ENCODE peak calls at places on chromosomes 16 and 17, in seven cellular contexts. One of them, this sample, is unnamed.

GRCh38 chr16:27109666-27110523 is 43.2 kb downstream of the C16orf82 start:
- DNase-seq in NCI-H460: peak
- DNase-seq in T-helper 2 cell: peak
- DNase-seq in ELF-1: peak
- DNase-seq in lower leg skin: peak
- DNase-seq in SK-N-DZ: peak
- DNase-seq in NCI-H1436: peak
- DNase-seq in this sample: peak

GRCh38 chr17:82443465-82444283 is 6.9 kb downstream of the CYBC1 start:
- DNase-seq in SK-N-DZ: no peak
- DNase-seq in T-helper 2 cell: no peak
- DNase-seq in NCI-H1436: no peak
- DNase-seq in ELF-1: no peak
- DNase-seq in NCI-H460: no peak
- DNase-seq in lower leg skin: no peak
- DNase-seq in this sample: no peak

GRCh38 chr17:1228752-1229353 is 41.4 kb upstream of the BHLHA9 start:
- DNase-seq in NCI-H460: no peak
- DNase-seq in T-helper 2 cell: no peak
- DNase-seq in SK-N-DZ: no peak
- DNase-seq in NCI-H1436: no peak
- DNase-seq in lower leg skin: no peak
- DNase-seq in ELF-1: no peak
- DNase-seq in this sample: no peak

GRCh38 chr17:4177732-4178131 is 34.7 kb downstream of the CYB5D2 start:
- DNase-seq in NCI-H1436: no peak
- DNase-seq in NCI-H460: no peak
- DNase-seq in T-helper 2 cell: peak
- DNase-seq in lower leg skin: no peak
- DNase-seq in ELF-1: no peak
- DNase-seq in SK-N-DZ: no peak
- DNase-seq in this sample: no peak

GRCh38 chr17:29060475-29060874 is 17.5 kb downstream of the PIPOX start:
- DNase-seq in T-helper 2 cell: no peak
- DNase-seq in NCI-H1436: no peak
- DNase-seq in SK-N-DZ: peak
- DNase-seq in NCI-H460: no peak
- DNase-seq in ELF-1: no peak
- DNase-seq in lower leg skin: no peak
- DNase-seq in this sample: no peak

GRCh38 chr17:73713136-73713535 is 68.9 kb upstream of the SDK2 start:
- DNase-seq in SK-N-DZ: no peak
- DNase-seq in lower leg skin: no peak
- DNase-seq in T-helper 2 cell: no peak
- DNase-seq in NCI-H1436: no peak
- DNase-seq in ELF-1: no peak
- DNase-seq in NCI-H460: no peak
- DNase-seq in this sample: no peak

GRCh38 chr17:75773121-75773807 is 8.3 kb upstream of the GALK1 start:
- DNase-seq in NCI-H1436: no peak
- DNase-seq in NCI-H460: no peak
- DNase-seq in SK-N-DZ: no peak
- DNase-seq in T-helper 2 cell: no peak
- DNase-seq in ELF-1: no peak
- DNase-seq in lower leg skin: peak
- DNase-seq in this sample: no peak

GRCh38 chr17:72977768-72978417 is 114.6 kb downstream of the SLC39A11 start:
- DNase-seq in NCI-H460: no peak
- DNase-seq in ELF-1: no peak
- DNase-seq in SK-N-DZ: no peak
- DNase-seq in T-helper 2 cell: no peak
- DNase-seq in lower leg skin: no peak
- DNase-seq in NCI-H1436: no peak
- DNase-seq in this sample: no peak

GRCh38 chr17:68570531-68570930 is 30.6 kb downstream of the FAM20A start:
- DNase-seq in lower leg skin: no peak
- DNase-seq in NCI-H460: no peak
- DNase-seq in ELF-1: no peak
- DNase-seq in SK-N-DZ: no peak
- DNase-seq in NCI-H1436: no peak
- DNase-seq in T-helper 2 cell: no peak
- DNase-seq in this sample: no peak

GRCh38 chr17:66687570-66688284 is 147.2 kb upstream of the CACNG5 start:
- DNase-seq in SK-N-DZ: no peak
- DNase-seq in T-helper 2 cell: no peak
- DNase-seq in NCI-H460: no peak
- DNase-seq in ELF-1: no peak
- DNase-seq in lower leg skin: no peak
- DNase-seq in NCI-H1436: no peak
- DNase-seq in this sample: no peak

GRCh38 chr16:19520861-19521331 is 1.0 kb downstream of the GDE1 start:
- DNase-seq in SK-N-DZ: no peak
- DNase-seq in ELF-1: peak
- DNase-seq in lower leg skin: no peak
- DNase-seq in NCI-H460: no peak
- DNase-seq in NCI-H1436: no peak
- DNase-seq in T-helper 2 cell: no peak
- DNase-seq in this sample: no peak

This sample was measured in activated CD4-positive, alpha-beta T cell treated with anti-CD3 and anti-CD28 coated beads, Interleukin-2, amount 50 U/mL, for 4 hours.